ENCODE peak calls at places on chromosome 2, in five cellular contexts. X, C, U, Y and A are unnamed samples.
A peak's percentile ranks its signal among the peaks of the same experiment; 100 is the strongest.

GRCh38 chr2:37982147-37982582 is 57.1 kb downstream of the RMDN2 start:
- DNase-seq in X (peak; percentile 73), C (peak; percentile 73), U (no peak), Y (peak; percentile 31), A (peak; percentile 68)

GRCh38 chr2:75560768-75561565 is at the start of gene EVA1A:
- DNase-seq in X (peak; percentile 57), C (no peak), U (no peak), Y (no peak), A (peak; percentile 72)

GRCh38 chr2:142880275-142880674 is 2.8 kb downstream of the KYNU start:
- DNase-seq in X (no peak), C (no peak), U (no peak), Y (no peak), A (no peak)

GRCh38 chr2:191620144-191620543 is 57.8 kb upstream of the NABP1 start:
- DNase-seq in X (no peak), C (no peak), U (no peak), Y (no peak), A (no peak)

GRCh38 chr2:32068-32467 is 14.2 kb downstream of the FAM110C start:
- DNase-seq in X (no peak), C (no peak), U (no peak), Y (no peak), A (no peak)

GRCh38 chr2:238763471-238763995 is 84.4 kb upstream of the TWIST2 start:
- DNase-seq in X (no peak), C (no peak), U (no peak), Y (no peak), A (no peak)

GRCh38 chr2:129748653-129749052 is 230.8 kb upstream of the RAB6C start:
- DNase-seq in X (peak; percentile 49), C (no peak), U (no peak), Y (no peak), A (peak; percentile 70)

GRCh38 chr2:187310696-187311095 is 137.4 kb downstream of the CALCRL start:
- DNase-seq in X (no peak), C (no peak), U (no peak), Y (no peak), A (no peak)

GRCh38 chr2:233020454-233020853 is 7.4 kb upstream of the NGEF start:
- DNase-seq in X (no peak), C (no peak), U (no peak), Y (no peak), A (no peak)

GRCh38 chr2:20444113-20444992 is 2.5 kb upstream of the RHOB start:
- DNase-seq in X (no peak), C (no peak), U (no peak), Y (no peak), A (peak; percentile 29)

DNA sequence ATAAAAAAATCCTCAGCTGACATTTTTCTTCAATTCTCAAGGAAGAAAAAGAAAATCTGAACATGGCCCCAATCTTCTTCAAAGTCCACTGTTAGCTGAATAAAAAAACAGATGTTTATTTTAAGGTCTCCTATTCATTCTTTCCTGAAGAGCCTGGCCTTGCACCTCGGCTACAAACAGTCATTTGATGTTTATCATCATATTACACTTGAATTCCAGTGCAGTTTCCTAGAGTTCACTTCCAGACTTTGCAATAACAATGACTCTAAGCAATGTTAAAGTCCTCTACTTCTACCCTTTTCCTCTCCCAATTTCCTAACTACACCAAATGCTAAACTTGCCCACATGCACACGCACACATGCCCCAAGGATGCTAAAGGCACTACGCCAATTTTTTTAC is 70.1 kb downstream of the NOL10 start:
- DNase-seq in X (no peak), C (no peak), U (no peak), Y (no peak), A (no peak)
- H3K36me3 ChIP-seq in X (peaks cover 9% of the 10 kb centered on the region), C (no peaks in the 10 kb centered on the region), U (peaks cover 4% of the 10 kb centered on the region), Y (no peaks in the 10 kb centered on the region), A (no peaks in the 10 kb centered on the region)

DNA sequence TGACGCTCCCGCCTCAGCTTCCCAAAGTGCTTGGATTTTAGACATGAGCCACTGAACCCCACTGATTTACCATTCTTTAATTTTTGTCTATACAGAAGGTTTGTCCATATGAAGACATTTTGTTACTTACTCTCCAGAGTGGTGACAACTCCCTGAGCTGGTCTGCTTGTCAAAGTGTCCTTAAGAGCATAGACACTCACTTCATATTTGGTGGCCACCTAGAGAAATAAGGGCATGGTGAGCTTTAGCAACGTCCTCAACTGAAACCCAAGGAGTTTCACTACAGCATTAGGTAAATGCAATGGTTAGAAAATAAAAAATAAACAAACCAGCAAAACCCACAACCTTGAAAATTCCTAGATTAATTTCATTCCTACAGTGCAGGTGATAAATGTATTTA is 57.8 kb downstream of the FN1 start:
- DNase-seq in X (no peak), C (no peak), U (no peak), Y (no peak), A (no peak)
- H3K36me3 ChIP-seq in X (peaks cover 66% of the 10 kb centered on the region), C (no peaks in the 10 kb centered on the region), U (no peaks in the 10 kb centered on the region), Y (no peaks in the 10 kb centered on the region), A (peaks cover 20% of the 10 kb centered on the region)

DNA sequence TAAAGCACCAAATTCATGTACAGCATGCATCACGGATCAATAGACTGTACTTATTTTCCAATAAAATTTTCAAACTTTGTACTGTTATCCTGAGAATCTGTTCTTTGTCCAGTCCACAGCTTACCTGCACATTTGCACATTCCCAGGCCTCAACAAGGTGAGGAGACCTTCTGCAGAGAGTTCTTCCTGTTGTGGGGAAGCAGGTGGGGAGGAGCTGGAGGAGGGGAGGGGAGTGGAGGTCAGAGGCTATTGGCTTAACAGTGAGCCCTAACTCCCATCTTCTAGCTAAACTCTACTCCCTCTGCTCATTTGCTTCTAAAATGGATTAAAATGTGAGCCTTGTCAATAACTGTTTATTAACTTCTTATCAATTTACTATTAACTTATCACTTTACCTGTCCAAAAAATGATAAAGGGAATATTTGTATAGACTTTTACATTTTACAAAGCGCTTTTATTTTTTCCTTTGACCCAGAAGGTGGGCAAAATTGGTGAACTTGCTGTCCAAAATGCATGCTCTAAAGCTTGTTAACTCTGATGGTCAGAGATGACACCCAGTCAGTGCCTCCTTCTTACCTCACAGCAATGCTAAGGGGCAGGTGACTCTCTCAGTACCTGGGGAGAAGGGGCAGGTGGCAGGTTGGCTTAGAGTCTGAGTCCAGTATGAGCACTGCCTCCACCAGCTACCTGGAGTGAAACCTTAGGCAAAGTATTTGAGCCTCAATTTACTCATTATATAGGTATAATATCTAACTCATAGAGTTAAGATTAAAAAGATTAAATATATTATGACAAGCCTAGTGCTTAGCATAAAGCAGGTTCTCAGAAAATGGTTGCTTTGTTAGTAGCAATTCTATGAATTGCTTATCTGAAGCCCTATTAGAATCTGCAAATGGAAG is 6.8 kb upstream of the IL1RL2 start:
- DNase-seq in X (no peak), C (no peak), U (no peak), Y (no peak), A (no peak)
- H3K36me3 ChIP-seq in X (no peaks in the 10 kb centered on the region), C (no peaks in the 10 kb centered on the region), U (no peaks in the 10 kb centered on the region), Y (no peaks in the 10 kb centered on the region), A (no peaks in the 10 kb centered on the region)

GRCh38 chr2:61193670-61194561 is 31.9 kb downstream of the C2orf74 start:
- DNase-seq in X (no peak), C (no peak), U (no peak), Y (no peak), A (no peak)

DNA sequence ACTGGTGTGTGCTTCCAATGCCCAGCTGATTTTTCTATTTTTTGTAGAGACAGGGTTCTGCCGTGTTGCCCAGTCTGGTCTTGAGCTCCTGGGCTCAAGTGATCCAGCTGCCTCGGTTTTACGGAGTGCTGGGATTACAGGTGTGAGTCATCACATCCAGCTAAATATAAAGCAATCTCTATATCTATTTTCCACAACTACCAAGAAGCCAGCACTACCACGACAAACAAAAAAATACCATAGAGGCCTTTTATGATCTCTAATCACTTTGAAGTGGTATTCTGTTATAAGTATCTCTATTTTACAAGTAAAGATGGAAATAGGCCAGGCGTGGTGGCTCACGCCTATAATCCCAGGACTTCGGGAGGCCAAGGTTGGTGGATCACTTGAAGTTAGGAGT is 34.7 kb downstream of the C2orf74 start:
- DNase-seq in X (no peak), C (no peak), U (no peak), Y (no peak), A (no peak)
- H3K36me3 ChIP-seq in X (peaks cover 32% of the 10 kb centered on the region), C (no peaks in the 10 kb centered on the region), U (peaks cover 20% of the 10 kb centered on the region), Y (peaks cover 7% of the 10 kb centered on the region), A (no peaks in the 10 kb centered on the region)

GRCh38 chr2:17718689-17719088 is 34.9 kb downstream of the SMC6 start:
- DNase-seq in X (no peak), C (no peak), U (no peak), Y (no peak), A (no peak)
- H3K36me3 ChIP-seq in X (peaks cover 61% of the 10 kb centered on the region), C (peaks cover 5% of the 10 kb centered on the region), U (peaks cover 21% of the 10 kb centered on the region), Y (peaks cover 10% of the 10 kb centered on the region), A (no peaks in the 10 kb centered on the region)

GRCh38 chr2:117940436-117940835 is 73.4 kb downstream of the CCDC93 start:
- DNase-seq in X (no peak), C (no peak), U (no peak), Y (no peak), A (no peak)
- H3K36me3 ChIP-seq in X (peaks cover 33% of the 10 kb centered on the region), C (peaks cover 23% of the 10 kb centered on the region), U (peaks cover 93% of the 10 kb centered on the region), Y (peaks cover 82% of the 10 kb centered on the region), A (no peaks in the 10 kb centered on the region)

GRCh38 chr2:223897669-223898314 is 47.3 kb downstream of the WDFY1 start:
- DNase-seq in X (no peak), C (no peak), U (no peak), Y (no peak), A (no peak)
- H3K36me3 ChIP-seq in X (peaks cover 16% of the 10 kb centered on the region), C (peaks cover 7% of the 10 kb centered on the region), U (peaks cover 41% of the 10 kb centered on the region), Y (peaks cover 39% of the 10 kb centered on the region), A (no peaks in the 10 kb centered on the region)